ENCODE peak calls at places on chromosome 10, in eight cellular contexts. W is skeletal muscle cell; A is globus pallidus; Z is NCI-H1092 treated with DMSO at 0.1 percent for 48 hours; Y is brain microvascular endothelial cell; T is MM.1S; E is pons; N is CD4-positive, alpha-beta memory T cell. H is an unnamed sample.

GRCh38 chr10:81013771-81014170 is 476.1 kb downstream of the SH2D4B start:
- DNase-seq in N (no peak), T (no peak), A (no peak), Y (no peak), W (no peak), E (no peak), Z (no peak), H (no peak)

GRCh38 chr10:15182541-15183207 is 14.2 kb upstream of the NMT2 start:
- DNase-seq in E (no peak), Y (no peak), A (no peak), W (no peak), Z (no peak), N (no peak), T (no peak), H (no peak)

GRCh38 chr10:65143723-65144122 is 1622.5 kb downstream of the REEP3 start:
- DNase-seq in W (no peak), A (no peak), T (no peak), E (no peak), Y (no peak), Z (no peak), N (no peak), H (no peak)

GRCh38 chr10:32143302-32143847 is 87.2 kb upstream of the KIF5B start:
- DNase-seq in E (no peak), W (no peak), T (peak), A (no peak), N (no peak), Y (no peak), Z (no peak), H (no peak)

GRCh38 chr10:68175954-68176353 is 56.0 kb downstream of the ATOH7 start:
- DNase-seq in N (no peak), Z (no peak), E (no peak), A (no peak), Y (no peak), T (no peak), W (no peak), H (no peak)

GRCh38 chr10:24952701-24953349 is 419 bp upstream of the PRTFDC1 start:
- DNase-seq in Y (peak), W (no peak), T (peak), E (peak), A (peak), Z (peak), N (peak), H (peak)

GRCh38 chr10:129941199-129942018 is 22.7 kb downstream of the EBF3 start:
- DNase-seq in W (no peak), Z (no peak), A (no peak), Y (no peak), N (no peak), T (no peak), E (no peak), H (no peak)

GRCh38 chr10:79976999-79977398 is 28.1 kb upstream of the SFTPD start:
- DNase-seq in E (no peak), T (no peak), N (no peak), Y (no peak), A (no peak), Z (no peak), W (no peak), H (no peak)

GRCh38 chr10:91043173-91043910 is 122.5 kb upstream of the ANKRD1 start:
- DNase-seq in T (peak), W (no peak), E (peak), Y (peak), N (no peak), A (peak), Z (peak), H (no peak)

GRCh38 chr10:71216751-71217265 is 4.4 kb downstream of the UNC5B start:
- DNase-seq in Z (no peak), W (no peak), T (no peak), N (no peak), Y (no peak), A (peak), E (peak), H (no peak)

GRCh38 chr10:71821909-71822763 is 28.9 kb downstream of the PSAP start:
- DNase-seq in T (no peak), N (no peak), Z (no peak), W (no peak), A (no peak), E (no peak), Y (peak), H (no peak)